ENCODE peak calls at places on chromosomes 12 and 14, in five cellular contexts. One of them, this sample, is unnamed.

GRCh38 chr12:50404307-50404706 is 3.6 kb downstream of the LARP4 start:
- DNase-seq in GM23338: no peak
- DNase-seq in HL-60: no peak
- DNase-seq in right atrium auricular region: no peak
- DNase-seq in suprapubic skin: peak; percentile 53
- DNase-seq in this sample: no peak

GRCh38 chr12:116427200-116427932 is 131.8 kb upstream of the MAP1LC3B2 start:
- DNase-seq in GM23338: peak; percentile 97
- DNase-seq in HL-60: no peak
- DNase-seq in right atrium auricular region: no peak
- DNase-seq in suprapubic skin: no peak
- DNase-seq in this sample: no peak

GRCh38 chr14:102295301-102295700 is 9.7 kb downstream of the MOK start:
- DNase-seq in GM23338: no peak
- DNase-seq in HL-60: no peak
- DNase-seq in right atrium auricular region: no peak
- DNase-seq in suprapubic skin: no peak
- DNase-seq in this sample: no peak

GRCh38 chr12:388547-389137 is 478 bp downstream of the KDM5A start:
- DNase-seq in GM23338: peak; percentile 69
- DNase-seq in HL-60: peak; percentile 9
- DNase-seq in right atrium auricular region: no peak
- DNase-seq in suprapubic skin: no peak
- DNase-seq in this sample: no peak

GRCh38 chr12:124869011-124869665 is 5.5 kb upstream of the SCARB1 start:
- DNase-seq in GM23338: peak; percentile 55
- DNase-seq in HL-60: peak; percentile 91
- DNase-seq in right atrium auricular region: no peak
- DNase-seq in suprapubic skin: no peak
- DNase-seq in this sample: peak; percentile 90

GRCh38 chr14:104142136-104143041 is 4.0 kb downstream of the KIF26A start:
- DNase-seq in GM23338: no peak
- DNase-seq in HL-60: no peak
- DNase-seq in right atrium auricular region: no peak
- DNase-seq in suprapubic skin: peak; percentile 54
- DNase-seq in this sample: no peak

GRCh38 chr12:26987634-26988424 is 26.4 kb downstream of the TM7SF3 start:
- DNase-seq in GM23338: no peak
- DNase-seq in HL-60: peak; percentile 59
- DNase-seq in right atrium auricular region: no peak
- DNase-seq in suprapubic skin: no peak
- DNase-seq in this sample: no peak

GRCh38 chr14:88481794-88482193 is 73.0 kb downstream of the PTPN21 start:
- DNase-seq in GM23338: no peak
- DNase-seq in HL-60: no peak
- DNase-seq in right atrium auricular region: no peak
- DNase-seq in suprapubic skin: no peak
- DNase-seq in this sample: no peak

GRCh38 chr12:3077572-3078081 is 448 bp downstream of the TSPAN9 start:
- DNase-seq in GM23338: peak; percentile 42
- DNase-seq in HL-60: no peak
- DNase-seq in right atrium auricular region: no peak
- DNase-seq in suprapubic skin: no peak
- DNase-seq in this sample: no peak

GRCh38 chr12:89571481-89572190 is 45.8 kb upstream of the POC1B start:
- DNase-seq in GM23338: no peak
- DNase-seq in HL-60: no peak
- DNase-seq in right atrium auricular region: no peak
- DNase-seq in suprapubic skin: no peak
- DNase-seq in this sample: no peak

GRCh38 chr14:92540472-92541048 is 27.0 kb downstream of the RIN3 start:
- DNase-seq in GM23338: peak; percentile 15
- DNase-seq in HL-60: peak; percentile 61
- DNase-seq in right atrium auricular region: peak; percentile 96
- DNase-seq in suprapubic skin: peak; percentile 90
- DNase-seq in this sample: no peak

GRCh38 chr14:50763386-50764007 is 67.5 kb downstream of the NIN start:
- DNase-seq in GM23338: no peak
- DNase-seq in HL-60: no peak
- DNase-seq in right atrium auricular region: no peak
- DNase-seq in suprapubic skin: no peak
- DNase-seq in this sample: no peak

GRCh38 chr12:8615206-8615605 is 2.5 kb upstream of the AICDA start:
- DNase-seq in GM23338: no peak
- DNase-seq in HL-60: no peak
- DNase-seq in right atrium auricular region: no peak
- DNase-seq in suprapubic skin: no peak
- DNase-seq in this sample: no peak